ENCODE peak calls at places on chromosomes 2 and 18, in four cellular contexts. O, U, T and C are unnamed samples.

GRCh38 chr2:86275384-86275799 is 62.0 kb downstream of the REEP1 start:
- DNase-seq in O (no peak), U (no peak), T (no peak), C (no peak)

GRCh38 chr2:230423851-230424458 is 8.0 kb downstream of the SP100 start:
- DNase-seq in O (no peak), U (peak; percentile 72), T (no peak), C (no peak)

GRCh38 chr2:170361359-170361936 is 183.5 kb downstream of the MYO3B start:
- DNase-seq in O (peak; percentile 76), U (peak; percentile 43), T (peak; percentile 58), C (no peak)

GRCh38 chr2:118197011-118197695 is 108.9 kb downstream of the INSIG2 start:
- DNase-seq in O (peak; percentile 38), U (no peak), T (no peak), C (no peak)

GRCh38 chr18:37611623-37612279 is 46.2 kb upstream of the CELF4 start:
- DNase-seq in O (no peak), U (no peak), T (no peak), C (no peak)

GRCh38 chr2:155485141-155485842 is 786.8 kb downstream of the KCNJ3 start:
- DNase-seq in O (no peak), U (no peak), T (no peak), C (no peak)

GRCh38 chr2:236399409-236399808 is 135.2 kb upstream of the ASB18 start:
- DNase-seq in O (no peak), U (no peak), T (no peak), C (no peak)

GRCh38 chr2:238141541-238142318 is 3.3 kb downstream of the KLHL30 start:
- DNase-seq in O (peak; percentile 55), U (peak; percentile 83), T (no peak), C (no peak)

GRCh38 chr2:168649562-168649961 is 152.9 kb upstream of the NOSTRIN start:
- DNase-seq in O (no peak), U (no peak), T (no peak), C (no peak)

GRCh38 chr2:79980116-79980515 is 324.4 kb downstream of the LRRTM1 start:
- DNase-seq in O (no peak), U (no peak), T (no peak), C (no peak)

GRCh38 chr2:111024496-111024895 is 96.2 kb upstream of the BCL2L11 start:
- DNase-seq in O (no peak), U (no peak), T (no peak), C (no peak)

GRCh38 chr2:120710256-120710655 is 25.4 kb upstream of the GLI2 start:
- DNase-seq in O (peak; percentile 72), U (no peak), T (no peak), C (no peak)

GRCh38 chr2:10239561-10239967 is 63.1 kb upstream of the HPCAL1 start:
- DNase-seq in O (no peak), U (no peak), T (no peak), C (peak; percentile 48)

GRCh38 chr2:100245681-100246080 is 76.6 kb downstream of the LONRF2 start:
- DNase-seq in O (no peak), U (no peak), T (no peak), C (no peak)

GRCh38 chr2:172285010-172285621 is 142.3 kb upstream of the ITGA6 start:
- DNase-seq in O (peak; percentile 91), U (no peak), T (no peak), C (no peak)

GRCh38 chr2:95240091-95240490 is 32.8 kb downstream of the ZNF892 start:
- DNase-seq in O (no peak), U (no peak), T (no peak), C (no peak)

GRCh38 chr2:111985514-111985913 is 69.6 kb upstream of the TMEM87B start:
- DNase-seq in O (no peak), U (no peak), T (no peak), C (no peak)

GRCh38 chr18:79884963-79885728 is 66.3 kb downstream of the SLC66A2 start:
- DNase-seq in O (no peak), U (no peak), T (no peak), C (peak; percentile 57)

GRCh38 chr2:108813732-108814131 is 27.2 kb downstream of the CCDC138 start:
- DNase-seq in O (no peak), U (no peak), T (no peak), C (no peak)